ENCODE peak calls at places on chromosome 21, in eight cellular contexts. B is mammary epithelial cell; C is stomach; K is fibroblast of the aortic adventitia; S is transverse colon; X is GM12865; P is CD4-positive, alpha-beta T cell; H is fibroblast of mammary gland. L is an unnamed sample.

GRCh38 chr21:34548782-34549376 is 36.9 kb upstream of the KCNE1 start:
- DNase-seq in P (no peak), C (no peak), K (no peak), X (no peak), S (no peak), B (peak), H (no peak), L (no peak)

GRCh38 chr21:45977396-45977795 is 4.2 kb upstream of the COL6A1 start:
- DNase-seq in H (no peak), C (peak), P (no peak), X (no peak), K (no peak), B (no peak), S (peak), L (no peak)

GRCh38 chr21:34580181-34580700 is 34.7 kb downstream of the RCAN1 start:
- DNase-seq in K (peak), B (peak), C (peak), X (no peak), S (peak), P (no peak), H (peak), L (no peak)

GRCh38 chr21:33642896-33643657 is 776 bp downstream of the ITSN1 start:
- DNase-seq in S (peak), H (peak), P (no peak), C (peak), X (peak), K (peak), B (peak), L (no peak)

GRCh38 chr21:29538115-29538514 is 239.4 kb downstream of the BACH1 start:
- DNase-seq in P (no peak), C (no peak), K (peak), X (no peak), S (no peak), B (no peak), H (peak), L (no peak)

GRCh38 chr21:21740207-21740606 is 742.0 kb downstream of the NCAM2 start:
- DNase-seq in S (no peak), K (peak), C (no peak), P (no peak), H (no peak), B (no peak), X (no peak), L (no peak)

GRCh38 chr21:45874716-45875415 is 106.7 kb upstream of the COL6A1 start:
- DNase-seq in H (peak), B (no peak), C (peak), S (peak), X (no peak), K (peak), P (no peak), L (peak)

GRCh38 chr21:17780539-17780938 is 38.6 kb downstream of the C21orf91 start:
- DNase-seq in P (no peak), X (peak), B (no peak), H (no peak), K (no peak), C (no peak), S (peak), L (peak)

GRCh38 chr21:35086357-35086756 is 37.3 kb upstream of the RUNX1 start:
- DNase-seq in B (peak), S (no peak), P (no peak), H (peak), X (no peak), K (peak), C (no peak), L (no peak)

GRCh38 chr21:33478858-33479678 is 706 bp downstream of the TMEM50B start:
- DNase-seq in X (peak), K (peak), H (peak), P (peak), C (peak), S (peak), B (peak), L (no peak)

GRCh38 chr21:25635310-25635709 is 3.7 kb upstream of the JAM2 start:
- DNase-seq in H (no peak), P (no peak), C (no peak), B (no peak), X (no peak), S (no peak), K (no peak), L (no peak)

GRCh38 chr21:15840406-15840805 is 110.6 kb downstream of the USP25 start:
- DNase-seq in H (no peak), X (no peak), S (no peak), P (no peak), B (no peak), K (no peak), C (no peak), L (no peak)

GRCh38 chr21:45916011-45916840 is 65.3 kb upstream of the COL6A1 start:
- DNase-seq in S (no peak), C (no peak), K (no peak), H (no peak), B (no peak), P (no peak), X (no peak), L (no peak)

GRCh38 chr21:15138475-15138874 is 73.7 kb upstream of the NRIP1 start:
- DNase-seq in B (no peak), P (no peak), S (peak), H (no peak), K (no peak), X (no peak), C (peak), L (no peak)

GRCh38 chr21:41847066-41847804 is 31.9 kb downstream of the PRDM15 start:
- DNase-seq in X (no peak), C (no peak), S (no peak), B (no peak), K (no peak), H (peak), P (no peak), L (no peak)
- TF ChIP-seq CTCF in X (no peak), C (no peak), S (no peak), B (no peak), K (no peak), H (peak), P (no peak), L (peak)

GRCh38 chr21:37087188-37087587 is 14.1 kb downstream of the TTC3 start:
- DNase-seq in S (no peak), H (peak), P (no peak), K (peak), C (no peak), B (peak), X (no peak), L (peak)

GRCh38 chr21:37093977-37094376 is 20.9 kb downstream of the TTC3 start:
- DNase-seq in P (no peak), H (no peak), K (no peak), B (no peak), S (no peak), X (no peak), C (no peak), L (no peak)

GRCh38 chr21:37085726-37086125 is 12.7 kb downstream of the TTC3 start:
- DNase-seq in X (no peak), C (no peak), B (no peak), H (no peak), S (no peak), K (no peak), P (no peak), L (no peak)

GRCh38 chr21:37082856-37083611 is 10.0 kb downstream of the TTC3 start:
- DNase-seq in C (no peak), B (no peak), S (no peak), K (no peak), X (no peak), P (no peak), H (no peak), L (no peak)

GRCh38 chr21:37088196-37088595 is 15.1 kb downstream of the TTC3 start:
- DNase-seq in P (no peak), X (no peak), S (no peak), C (no peak), B (no peak), K (no peak), H (peak), L (no peak)
- TF ChIP-seq CTCF in P (no peak), X (no peak), S (no peak), C (no peak), B (no peak), K (no peak), H (no peak), L (no peak)

DNA sequence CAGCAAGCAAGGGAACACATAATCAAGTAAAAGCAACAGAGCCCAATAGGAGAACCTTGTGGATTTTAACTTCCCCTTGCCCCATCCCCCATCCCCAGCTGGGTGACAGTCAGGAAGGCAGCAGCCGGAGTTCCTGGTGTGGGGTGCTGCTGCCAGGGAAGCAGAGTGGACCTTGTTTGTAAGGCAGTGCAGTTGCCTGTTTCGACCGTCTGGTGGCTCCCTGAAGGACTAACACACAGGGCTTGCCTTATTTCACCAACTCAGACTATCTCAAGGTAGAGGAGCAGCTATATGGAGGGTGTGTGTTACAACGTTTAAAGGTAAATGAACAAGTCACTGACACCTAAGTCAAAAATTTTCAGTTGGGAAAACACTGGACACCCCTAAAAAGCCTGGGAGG is 6.6 kb downstream of the KRTAP10-8 start:
- DNase-seq in K (peak), H (no peak), X (peak), S (peak), B (no peak), P (no peak), C (no peak), L (no peak)
- TF ChIP-seq CTCF in K (peak), H (no peak), X (peak), S (no peak), B (no peak), P (no peak), C (no peak), L (no peak)

GRCh38 chr21:39096754-39097153 is 86.5 kb downstream of the PSMG1 start:
- DNase-seq in X (no peak), K (no peak), H (no peak), S (no peak), P (no peak), B (no peak), C (no peak), L (no peak)
- TF ChIP-seq CTCF in X (no peak), K (no peak), H (no peak), S (no peak), P (no peak), B (no peak), C (no peak), L (peak)

GRCh38 chr21:42619841-42620240 is 33.6 kb upstream of the PDE9A start:
- DNase-seq in S (no peak), X (no peak), H (no peak), C (no peak), B (no peak), P (no peak), K (no peak), L (no peak)

GRCh38 chr21:42617476-42617875 is 35.9 kb upstream of the PDE9A start:
- DNase-seq in B (no peak), C (no peak), H (no peak), X (no peak), S (no peak), P (no peak), K (no peak), L (no peak)

GRCh38 chr21:42621166-42621827 is 32.1 kb upstream of the PDE9A start:
- DNase-seq in K (peak), H (peak), S (peak), C (no peak), P (no peak), B (peak), X (no peak), L (no peak)

GRCh38 chr21:42616366-42617340 is 36.8 kb upstream of the PDE9A start:
- DNase-seq in C (no peak), H (no peak), S (no peak), P (no peak), X (no peak), B (peak), K (no peak), L (no peak)

DNA sequence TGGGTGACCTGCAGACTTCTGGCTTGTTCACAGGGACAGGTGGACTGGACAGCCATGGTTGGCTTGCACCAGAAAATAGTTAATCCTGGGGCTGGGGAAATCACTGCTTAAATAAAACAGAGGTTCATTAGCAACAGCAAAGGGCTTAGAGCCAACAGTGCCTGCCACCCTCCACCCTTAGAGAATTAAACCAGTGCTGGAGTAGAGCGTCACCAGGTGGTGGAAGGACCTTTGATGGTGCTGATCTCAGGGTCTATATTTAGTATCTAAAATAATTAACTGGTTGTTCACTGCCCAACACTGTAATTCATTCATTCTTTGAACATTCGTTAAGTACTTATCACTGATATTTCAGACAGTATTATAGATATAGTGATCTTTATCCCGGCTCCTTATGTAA is 34.7 kb upstream of the PDE9A start:
- DNase-seq in C (no peak), B (no peak), X (no peak), S (no peak), H (no peak), P (no peak), K (no peak), L (no peak)
- TF ChIP-seq CTCF in C (no peak), B (no peak), X (no peak), S (no peak), H (no peak), P (no peak), K (no peak), L (peak)

DNA sequence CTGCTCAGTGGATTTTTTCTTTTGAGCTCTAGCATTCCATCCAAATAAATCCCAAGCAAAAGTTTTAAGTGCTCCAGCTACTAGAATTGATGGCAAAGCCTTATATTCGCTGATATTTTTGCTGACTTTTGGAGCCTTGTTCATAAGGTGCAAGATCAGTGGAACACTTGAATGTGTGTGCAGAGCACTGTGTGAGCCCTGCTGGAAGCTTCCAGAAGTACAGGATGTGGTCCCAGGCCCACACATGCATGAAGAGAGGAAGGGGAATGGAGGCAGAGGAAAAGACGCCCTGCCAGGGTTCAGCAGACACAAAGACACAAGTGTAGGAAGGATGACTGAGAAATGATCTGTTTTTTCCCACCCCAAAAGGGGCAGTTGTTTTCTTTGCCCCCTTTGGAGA is 169.4 kb downstream of the KCNJ6 start:
- DNase-seq in P (no peak), C (no peak), K (no peak), X (no peak), S (no peak), B (no peak), H (no peak), L (no peak)
- TF ChIP-seq CTCF in P (no peak), C (no peak), K (peak), X (no peak), S (no peak), B (no peak), H (no peak), L (no peak)

GRCh38 chr21:31347435-31348032 is 3.5 kb upstream of the TIAM1 start:
- DNase-seq in C (no peak), K (peak), H (peak), S (no peak), X (no peak), B (no peak), P (no peak), L (no peak)
- TF ChIP-seq CTCF in C (no peak), K (peak), H (peak), S (peak), X (no peak), B (peak), P (no peak), L (peak)